ENCODE peak calls at places on chromosomes 1 and 21, in ten cellular contexts. W is fibroblast of lung; P is OCI-LY7; I is CD8-positive, alpha-beta T cell; Y is AG09309; M is fibroblast of pulmonary artery; N is transverse colon; S is lower lobe of right lung; H is psoas muscle; U is AG04449. C is an unnamed sample.

GRCh38 chr21:43864313-43864805 is 664 bp upstream of the AGPAT3 start:
- DNase-seq in S (peak; percentile 79), Y (no peak), I (no peak), M (no peak), H (peak; percentile 75), N (peak; percentile 76), P (no peak), U (no peak), W (peak; percentile 21), C (no peak)

GRCh38 chr1:156052862-156053769 is 482 bp downstream of the UBQLN4 start:
- DNase-seq in Y (no peak), W (peak; percentile 68), N (peak; percentile 68), H (peak; percentile 75), M (peak; percentile 75), I (peak; percentile 79), P (peak; percentile 78), U (no peak), S (peak; percentile 70), C (no peak)

GRCh38 chr1:207288315-207288714 is 33.2 kb upstream of the CD55 start:
- DNase-seq in Y (no peak), M (no peak), I (no peak), N (no peak), U (no peak), S (no peak), P (no peak), H (no peak), W (no peak), C (no peak)

GRCh38 chr1:33986389-33987095 is 122.7 kb downstream of the HMGB4 start:
- DNase-seq in U (peak; percentile 63), W (peak; percentile 74), P (no peak), I (no peak), N (peak; percentile 16), S (no peak), H (peak; percentile 71), Y (peak; percentile 80), M (peak; percentile 10), C (peak; percentile 40)

GRCh38 chr1:9561429-9561828 is 22.2 kb downstream of the SLC25A33 start:
- DNase-seq in I (no peak), P (peak; percentile 24), M (peak; percentile 97), U (peak; percentile 63), H (no peak), Y (peak; percentile 83), S (no peak), W (peak; percentile 96), N (peak; percentile 45), C (peak; percentile 98)

GRCh38 chr1:11142618-11143391 is 43.1 kb upstream of the EXOSC10 start:
- DNase-seq in I (no peak), Y (no peak), H (no peak), P (no peak), U (no peak), S (no peak), N (no peak), M (no peak), W (no peak), C (no peak)

GRCh38 chr1:169680377-169681019 is 30.9 kb downstream of the SELL start:
- DNase-seq in W (no peak), S (no peak), Y (no peak), P (peak; percentile 67), I (peak; percentile 35), M (no peak), N (no peak), H (no peak), U (no peak), C (no peak)

GRCh38 chr1:213684454-213684853 is 303.3 kb upstream of the PROX1 start:
- DNase-seq in W (no peak), H (no peak), S (no peak), N (no peak), U (no peak), I (no peak), M (no peak), P (no peak), Y (no peak), C (no peak)

GRCh38 chr1:229689273-229689672 is 63.2 kb downstream of the URB2 start:
- DNase-seq in P (no peak), N (no peak), H (no peak), S (peak; percentile 62), M (no peak), W (no peak), I (peak; percentile 33), Y (no peak), U (no peak), C (no peak)

GRCh38 chr1:202283379-202283844 is 58.3 kb downstream of the UBE2T start:
- DNase-seq in M (peak; percentile 67), P (peak; percentile 47), W (peak; percentile 93), U (peak; percentile 40), H (no peak), I (peak; percentile 43), N (no peak), S (no peak), Y (peak; percentile 72), C (no peak)

GRCh38 chr1:89822999-89823628 is 2.3 kb downstream of the LRRC8D start:
- DNase-seq in P (peak; percentile 37), W (no peak), M (peak; percentile 71), U (no peak), S (no peak), N (no peak), H (no peak), I (no peak), Y (no peak), C (no peak)

GRCh38 chr1:89826594-89826993 is 5.8 kb downstream of the LRRC8D start:
- DNase-seq in N (no peak), H (no peak), W (no peak), Y (no peak), S (no peak), P (no peak), I (no peak), U (no peak), M (no peak), C (no peak)

GRCh38 chr1:89822109-89822962 is 1.5 kb downstream of the LRRC8D start:
- DNase-seq in P (peak; percentile 36), H (no peak), N (peak; percentile 21), Y (no peak), S (no peak), W (no peak), I (no peak), M (no peak), U (no peak), C (no peak)

GRCh38 chr1:89821322-89822108 is 683 bp downstream of the LRRC8D start:
- DNase-seq in P (peak; percentile 93), W (peak; percentile 48), H (peak; percentile 70), M (no peak), S (peak; percentile 78), U (no peak), Y (no peak), I (peak; percentile 66), N (peak; percentile 73), C (no peak)

GRCh38 chr1:89823679-89824292 is 3.0 kb downstream of the LRRC8D start:
- DNase-seq in H (no peak), U (no peak), M (no peak), I (no peak), P (peak; percentile 19), N (no peak), S (no peak), W (no peak), Y (no peak), C (no peak)
- H3K4me3 ChIP-seq in H (peak overlapping the region; percentile 98), U (no peak overlapping the region), M (no peak overlapping the region), I (no peak overlapping the region), P (peak overlapping the region; percentile 74), N (no peak overlapping the region), S (no peak overlapping the region), W (no peak overlapping the region), Y (no peak overlapping the region), C (no peak overlapping the region)

DNA sequence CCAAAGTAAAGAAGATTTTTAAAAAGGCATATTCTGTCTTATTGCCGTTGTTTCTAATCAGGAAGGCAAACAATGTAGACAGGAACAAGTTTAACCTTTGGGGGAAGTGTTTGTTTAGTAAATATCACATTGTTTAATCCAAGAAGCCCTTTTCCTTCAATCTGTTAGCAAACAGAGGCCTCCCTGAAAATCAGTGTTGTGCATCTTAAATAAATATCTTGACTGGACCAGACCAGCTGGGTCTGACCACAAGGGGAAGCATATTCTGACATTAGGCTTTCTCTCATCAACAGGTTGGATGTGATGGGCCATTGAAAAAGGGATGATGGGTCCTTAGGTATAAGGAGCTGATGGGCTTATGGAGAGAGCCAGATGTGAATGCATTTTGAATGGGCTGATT is 81.8 kb upstream of the SGIP1 start:
- DNase-seq in N (no peak), M (no peak), W (no peak), I (no peak), Y (no peak), S (no peak), H (no peak), P (no peak), U (no peak), C (no peak)
- TF ChIP-seq CTCF in N (no peak), M (peak; percentile 32), W (peak; percentile 37), I (no peak), Y (no peak), S (peak; percentile 16), H (no peak), P (peak; percentile 16), U (no peak), C (no peak)

GRCh38 chr1:64490204-64490818 is 20.4 kb downstream of the CACHD1 start:
- DNase-seq in P (no peak), S (no peak), H (no peak), N (no peak), U (no peak), I (no peak), W (no peak), M (no peak), Y (no peak), C (no peak)

GRCh38 chr1:64497484-64497883 is 27.6 kb downstream of the CACHD1 start:
- DNase-seq in U (no peak), S (no peak), P (no peak), I (no peak), Y (no peak), W (peak; percentile 45), N (no peak), H (no peak), M (no peak), C (no peak)

GRCh38 chr1:64494659-64495058 is 24.7 kb downstream of the CACHD1 start:
- DNase-seq in M (no peak), S (no peak), U (no peak), Y (no peak), H (no peak), P (no peak), N (no peak), I (no peak), W (no peak), C (no peak)

GRCh38 chr1:64495878-64496277 is 25.9 kb downstream of the CACHD1 start:
- DNase-seq in I (no peak), P (no peak), N (no peak), W (no peak), Y (no peak), H (no peak), S (no peak), U (no peak), M (no peak), C (no peak)

DNA sequence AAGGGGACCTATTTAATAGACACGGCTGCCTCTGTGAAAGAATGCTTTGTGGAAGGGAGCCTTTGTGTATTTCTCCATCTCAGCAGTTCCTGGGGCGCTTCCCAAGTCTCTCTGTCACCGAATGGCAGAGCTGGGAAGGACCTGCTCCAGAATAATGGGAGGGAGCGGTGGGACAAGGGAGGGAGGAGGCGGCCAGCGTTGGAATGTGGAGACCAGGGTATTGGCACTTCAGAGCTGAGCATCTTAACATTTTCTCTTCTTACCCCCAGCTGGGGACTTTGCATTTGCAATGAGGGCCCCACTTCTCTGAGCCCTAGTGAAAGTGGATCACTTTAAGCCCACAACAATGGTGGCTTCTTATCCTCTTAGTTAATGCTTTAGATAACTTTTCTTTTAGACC is 23.9 kb downstream of the CACHD1 start:
- DNase-seq in H (no peak), M (no peak), S (no peak), I (no peak), U (no peak), N (no peak), Y (no peak), W (no peak), P (no peak), C (no peak)
- H3K4me3 ChIP-seq in H (no peak overlapping the region), M (no peak overlapping the region), S (no peak overlapping the region), I (no peak overlapping the region), U (no peak overlapping the region), N (no peak overlapping the region), Y (no peak overlapping the region), W (no peak overlapping the region), P (no peak overlapping the region), C (no peak overlapping the region)

GRCh38 chr1:2132222-2133038 is 62.1 kb downstream of the FAAP20 start:
- DNase-seq in N (peak; percentile 38), H (no peak), U (no peak), I (peak; percentile 46), S (peak; percentile 46), M (peak; percentile 61), W (peak; percentile 75), P (no peak), Y (no peak), C (no peak)
- TF ChIP-seq CTCF in N (peak; percentile 12), H (peak; percentile 19), U (peak; percentile 43), I (no peak), S (peak; percentile 48), M (peak; percentile 50), W (peak; percentile 63), P (peak; percentile 30), Y (peak; percentile 74), C (peak; percentile 63)